ENCODE peak calls at places on chromosomes 12 and 14, in ten cellular contexts. E is stimulated activated CD4-positive, alpha-beta T cell treated with anti-CD3 and anti-CD28 coated beads, Interleukin-1b, Interleukin-23, amount 100 ng/mL, for 1 hour; W is activated CD8-positive, alpha-beta T cell treated with anti-CD3 and anti-CD28 coated beads, Interleukin-2, amount 10 ng/mL, durations not matched to agents 7 days and 5 days; Y is T-cell; V is left cardiac atrium; D is iris pigment epithelial cell; P is activated T-cell treated with anti-CD3 and anti-CD28 coated beads, Interleukin-2, amount 50 U/mL, for 24 hours; X is ELR; F is amniotic stem cell; C is HTR-8/SVneo. J is an unnamed sample.

GRCh38 chr14:104931771-104932675 is 7.3 kb downstream of the PLD4 start:
- DNase-seq in E (no peak), W (no peak), Y (no peak), V (no peak), D (no peak), P (peak), X (no peak), F (no peak), C (no peak), J (no peak)

GRCh38 chr14:54773171-54774006 is 129.2 kb downstream of the GCH1 start:
- DNase-seq in E (peak), W (peak), Y (peak), V (peak), D (peak), P (peak), X (peak), F (peak), C (peak), J (peak)

GRCh38 chr12:5200276-5201087 is 156.8 kb downstream of the KCNA5 start:
- DNase-seq in E (no peak), W (peak), Y (no peak), V (peak), D (no peak), P (peak), X (peak), F (no peak), C (peak), J (peak)

GRCh38 chr14:98593361-98593761 is 678.6 kb downstream of the BCL11B start:
- DNase-seq in E (no peak), W (peak), Y (no peak), V (no peak), D (no peak), P (no peak), X (no peak), F (no peak), C (no peak), J (no peak)

GRCh38 chr14:96806836-96807235 is 9.7 kb downstream of the VRK1 start:
- DNase-seq in E (no peak), W (no peak), Y (no peak), V (no peak), D (no peak), P (no peak), X (no peak), F (no peak), C (no peak), J (no peak)

GRCh38 chr14:43041976-43042375 is 1435.3 kb downstream of the LRFN5 start:
- DNase-seq in E (no peak), W (no peak), Y (no peak), V (no peak), D (no peak), P (no peak), X (no peak), F (no peak), C (no peak), J (no peak)

GRCh38 chr12:98922871-98923270 is 277.8 kb downstream of the APAF1 start:
- DNase-seq in E (no peak), W (no peak), Y (no peak), V (no peak), D (no peak), P (no peak), X (no peak), F (no peak), C (no peak), J (no peak)

GRCh38 chr12:132445884-132446471 is 44.0 kb upstream of the FBRSL1 start:
- DNase-seq in E (no peak), W (peak), Y (peak), V (peak), D (peak), P (peak), X (peak), F (no peak), C (no peak), J (peak)

GRCh38 chr12:124507188-124508109 is 60.0 kb downstream of the NCOR2 start:
- DNase-seq in E (no peak), W (no peak), Y (no peak), V (peak), D (peak), P (no peak), X (no peak), F (no peak), C (no peak), J (no peak)

GRCh38 chr14:37253905-37254304 is 56.2 kb downstream of the MIPOL1 start:
- DNase-seq in E (no peak), W (no peak), Y (no peak), V (peak), D (peak), P (no peak), X (peak), F (no peak), C (peak), J (no peak)

GRCh38 chr14:35854696-35855270 is 28.6 kb downstream of the BRMS1L start:
- DNase-seq in E (no peak), W (no peak), Y (no peak), V (no peak), D (no peak), P (no peak), X (no peak), F (no peak), C (no peak), J (no peak)

GRCh38 chr12:40104461-40105264 is 1.2 kb downstream of the SLC2A13 start:
- DNase-seq in E (no peak), W (peak), Y (no peak), V (no peak), D (peak), P (no peak), X (peak), F (no peak), C (no peak), J (no peak)

GRCh38 chr14:102185360-102185759 is 45.7 kb downstream of the WDR20 start:
- DNase-seq in E (no peak), W (no peak), Y (no peak), V (no peak), D (no peak), P (no peak), X (no peak), F (no peak), C (no peak), J (no peak)

GRCh38 chr12:32841061-32841460 is 55.5 kb downstream of the PKP2 start:
- DNase-seq in E (no peak), W (no peak), Y (no peak), V (no peak), D (no peak), P (no peak), X (no peak), F (no peak), C (no peak), J (no peak)

GRCh38 chr12:4745249-4745648 is 25.0 kb downstream of the GALNT8 start:
- DNase-seq in E (no peak), W (no peak), Y (no peak), V (peak), D (no peak), P (no peak), X (no peak), F (no peak), C (no peak), J (no peak)

GRCh38 chr14:74500417-74501134 is 7.0 kb downstream of the ISCA2 start:
- DNase-seq in E (no peak), W (no peak), Y (no peak), V (no peak), D (no peak), P (no peak), X (no peak), F (no peak), C (no peak), J (no peak)

GRCh38 chr14:77120771-77121743 is 20.5 kb downstream of the ZDHHC22 start:
- DNase-seq in E (no peak), W (peak), Y (peak), V (no peak), D (no peak), P (peak), X (no peak), F (no peak), C (no peak), J (peak)

GRCh38 chr12:86134571-86134970 is 121.6 kb downstream of the MGAT4C start:
- DNase-seq in E (no peak), W (no peak), Y (no peak), V (no peak), D (peak), P (no peak), X (peak), F (peak), C (peak), J (no peak)

GRCh38 chr14:75449703-75450102 is 21.9 kb downstream of the JDP2 start:
- DNase-seq in E (no peak), W (no peak), Y (no peak), V (no peak), D (no peak), P (no peak), X (no peak), F (no peak), C (no peak), J (no peak)

GRCh38 chr12:93848453-93849120 is 171.4 kb downstream of the CRADD start:
- DNase-seq in E (no peak), W (no peak), Y (no peak), V (no peak), D (no peak), P (no peak), X (no peak), F (no peak), C (no peak), J (no peak)

GRCh38 chr12:94244165-94245133 is 96.1 kb downstream of the PLXNC1 start:
- DNase-seq in E (no peak), W (peak), Y (peak), V (no peak), D (no peak), P (peak), X (peak), F (no peak), C (no peak), J (peak)

GRCh38 chr14:99028521-99028920 is 243.5 kb downstream of the BCL11B start:
- DNase-seq in E (no peak), W (no peak), Y (no peak), V (no peak), D (no peak), P (peak), X (no peak), F (no peak), C (no peak), J (no peak)

GRCh38 chr12:67590122-67590795 is 58.3 kb upstream of the DYRK2 start:
- DNase-seq in E (no peak), W (peak), Y (peak), V (no peak), D (no peak), P (no peak), X (no peak), F (no peak), C (no peak), J (no peak)

GRCh38 chr12:106845910-106846309 is 71.4 kb downstream of the RIC8B start:
- DNase-seq in E (no peak), W (no peak), Y (no peak), V (no peak), D (no peak), P (no peak), X (peak), F (no peak), C (no peak), J (no peak)

GRCh38 chr12:39441963-39442894 is 691 bp downstream of the KIF21A start:
- DNase-seq in E (peak), W (peak), Y (no peak), V (peak), D (peak), P (peak), X (peak), F (no peak), C (peak), J (peak)

GRCh38 chr14:67820428-67820881 is 876 bp downstream of the RAD51B start:
- DNase-seq in E (no peak), W (peak), Y (no peak), V (no peak), D (peak), P (no peak), X (peak), F (no peak), C (peak), J (peak)

GRCh38 chr12:15754233-15754632 is 35.0 kb downstream of the EPS8 start:
- DNase-seq in E (no peak), W (no peak), Y (no peak), V (no peak), D (peak), P (no peak), X (no peak), F (no peak), C (no peak), J (no peak)

GRCh38 chr14:61396279-61396678 is 74.9 kb downstream of the PRKCH start:
- DNase-seq in E (no peak), W (no peak), Y (no peak), V (no peak), D (no peak), P (no peak), X (no peak), F (no peak), C (no peak), J (peak)

GRCh38 chr12:112151766-112152541 is 26.6 kb downstream of the TRAFD1 start:
- DNase-seq in E (no peak), W (no peak), Y (no peak), V (no peak), D (no peak), P (no peak), X (no peak), F (no peak), C (no peak), J (peak)

GRCh38 chr12:109728921-109729836 is 15.6 kb downstream of the FAM222A start:
- DNase-seq in E (no peak), W (no peak), Y (no peak), V (peak), D (no peak), P (no peak), X (no peak), F (no peak), C (no peak), J (no peak)

J was measured in activated CD8-positive, alpha-beta memory T cell treated with anti-CD3 and anti-CD28 coated beads for 24 hours.